ENCODE peak calls at places on chromosomes 1 and 21, in four cellular contexts. One of them, this sample, is unnamed.

GRCh38 chr1:1293258-1293617 is 13.0 kb downstream of the SCNN1D start:
- DNase-seq in NCI-H1694 treated with DMSO at 0.1 percent for 48 hours: no peak
- DNase-seq in adipocyte: no peak
- DNase-seq in endothelial cell: no peak
- DNase-seq in this sample: no peak

GRCh38 chr1:198754670-198755069 is 115.8 kb downstream of the PTPRC start:
- DNase-seq in NCI-H1694 treated with DMSO at 0.1 percent for 48 hours: no peak
- DNase-seq in adipocyte: no peak
- DNase-seq in endothelial cell: no peak
- DNase-seq in this sample: no peak

GRCh38 chr1:37602750-37603694 is 7.3 kb upstream of the GNL2 start:
- DNase-seq in NCI-H1694 treated with DMSO at 0.1 percent for 48 hours: peak; percentile 30
- DNase-seq in adipocyte: peak; percentile 81
- DNase-seq in endothelial cell: peak; percentile 35
- DNase-seq in this sample: peak; percentile 46

GRCh38 chr21:26550357-26550756 is 22.7 kb downstream of the CYYR1 start:
- DNase-seq in NCI-H1694 treated with DMSO at 0.1 percent for 48 hours: no peak
- DNase-seq in adipocyte: peak; percentile 28
- DNase-seq in endothelial cell: no peak
- DNase-seq in this sample: no peak

GRCh38 chr1:48227165-48228013 is 4.9 kb downstream of the SLC5A9 start:
- DNase-seq in NCI-H1694 treated with DMSO at 0.1 percent for 48 hours: no peak
- DNase-seq in adipocyte: no peak
- DNase-seq in endothelial cell: no peak
- DNase-seq in this sample: no peak

GRCh38 chr1:113747376-113747775 is 11.9 kb downstream of the PHTF1 start:
- DNase-seq in NCI-H1694 treated with DMSO at 0.1 percent for 48 hours: no peak
- DNase-seq in adipocyte: peak; percentile 48
- DNase-seq in endothelial cell: no peak
- DNase-seq in this sample: no peak

GRCh38 chr1:159428536-159428935 is 3.5 kb upstream of the OR10J4 start:
- DNase-seq in NCI-H1694 treated with DMSO at 0.1 percent for 48 hours: no peak
- DNase-seq in adipocyte: no peak
- DNase-seq in endothelial cell: no peak
- DNase-seq in this sample: no peak

GRCh38 chr1:242525360-242525722 is 844 bp upstream of the PLD5 start:
- DNase-seq in NCI-H1694 treated with DMSO at 0.1 percent for 48 hours: peak; percentile 48
- DNase-seq in adipocyte: no peak
- DNase-seq in endothelial cell: no peak
- DNase-seq in this sample: no peak

GRCh38 chr1:89780721-89781120 is 40.1 kb upstream of the LRRC8D start:
- DNase-seq in NCI-H1694 treated with DMSO at 0.1 percent for 48 hours: peak; percentile 54
- DNase-seq in adipocyte: peak; percentile 75
- DNase-seq in endothelial cell: no peak
- DNase-seq in this sample: peak; percentile 35

GRCh38 chr1:28642056-28642846 is 616 bp downstream of the TAF12 start:
- DNase-seq in NCI-H1694 treated with DMSO at 0.1 percent for 48 hours: no peak
- DNase-seq in adipocyte: peak; percentile 61
- DNase-seq in endothelial cell: peak; percentile 17
- DNase-seq in this sample: no peak

GRCh38 chr1:71658295-71658694 is 577.5 kb upstream of the ZRANB2 start:
- DNase-seq in NCI-H1694 treated with DMSO at 0.1 percent for 48 hours: peak; percentile 77
- DNase-seq in adipocyte: no peak
- DNase-seq in endothelial cell: no peak
- DNase-seq in this sample: peak; percentile 91

GRCh38 chr1:52635321-52636089 is 2.5 kb downstream of the SHISAL2A start:
- DNase-seq in NCI-H1694 treated with DMSO at 0.1 percent for 48 hours: no peak
- DNase-seq in adipocyte: no peak
- DNase-seq in endothelial cell: no peak
- DNase-seq in this sample: no peak

GRCh38 chr1:39061951-39062350 is 35.8 kb downstream of the NDUFS5 start:
- DNase-seq in NCI-H1694 treated with DMSO at 0.1 percent for 48 hours: no peak
- DNase-seq in adipocyte: peak; percentile 18
- DNase-seq in endothelial cell: no peak
- DNase-seq in this sample: no peak

GRCh38 chr21:43340491-43341348 is 86.2 kb downstream of the SIK1 start:
- DNase-seq in NCI-H1694 treated with DMSO at 0.1 percent for 48 hours: no peak
- DNase-seq in adipocyte: peak; percentile 77
- DNase-seq in endothelial cell: no peak
- DNase-seq in this sample: no peak

GRCh38 chr1:154582885-154583284 is 15.3 kb downstream of the CHRNB2 start:
- DNase-seq in NCI-H1694 treated with DMSO at 0.1 percent for 48 hours: no peak
- DNase-seq in adipocyte: no peak
- DNase-seq in endothelial cell: no peak
- DNase-seq in this sample: no peak

GRCh38 chr1:229129306-229130027 is 141.4 kb upstream of the RAB4A start:
- DNase-seq in NCI-H1694 treated with DMSO at 0.1 percent for 48 hours: no peak
- DNase-seq in adipocyte: no peak
- DNase-seq in endothelial cell: no peak
- DNase-seq in this sample: no peak

GRCh38 chr1:89810880-89811279 is 10.0 kb upstream of the LRRC8D start:
- DNase-seq in NCI-H1694 treated with DMSO at 0.1 percent for 48 hours: no peak
- DNase-seq in adipocyte: peak; percentile 19
- DNase-seq in endothelial cell: no peak
- DNase-seq in this sample: no peak

GRCh38 chr1:179366093-179366800 is 476 bp downstream of the AXDND1 start:
- DNase-seq in NCI-H1694 treated with DMSO at 0.1 percent for 48 hours: no peak
- DNase-seq in adipocyte: peak; percentile 47
- DNase-seq in endothelial cell: no peak
- DNase-seq in this sample: peak; percentile 18

GRCh38 chr1:193417945-193418744 is 231.7 kb upstream of the B3GALT2 start:
- DNase-seq in NCI-H1694 treated with DMSO at 0.1 percent for 48 hours: no peak
- DNase-seq in adipocyte: peak; percentile 62
- DNase-seq in endothelial cell: no peak
- DNase-seq in this sample: no peak

GRCh38 chr1:186482661-186483255 is 21.8 kb upstream of the PDC start:
- DNase-seq in NCI-H1694 treated with DMSO at 0.1 percent for 48 hours: peak; percentile 71
- DNase-seq in adipocyte: peak; percentile 83
- DNase-seq in endothelial cell: peak; percentile 80
- DNase-seq in this sample: peak; percentile 41